ENCODE peak calls at places on chromosomes 5 and 9, in eight cellular contexts. R, H, F, X, N, D, K and T are unnamed samples.

GRCh38 chr5:75142566-75143136 is 90.3 kb upstream of the GCNT4 start:
- DNase-seq in R (no peak), H (no peak), F (no peak), X (no peak), N (no peak), D (no peak), K (no peak), T (no peak)

GRCh38 chr5:75281716-75282465 is 45.2 kb upstream of the ANKRD31 start:
- DNase-seq in R (no peak), H (no peak), F (no peak), X (no peak), N (peak; percentile 89), D (no peak), K (no peak), T (no peak)

GRCh38 chr9:98830554-98830953 is 23.1 kb downstream of the GALNT12 start:
- DNase-seq in R (no peak), H (no peak), F (no peak), X (no peak), N (no peak), D (no peak), K (no peak), T (no peak)

GRCh38 chr5:8633259-8633658 is 764.3 kb downstream of the MTRR start:
- DNase-seq in R (no peak), H (no peak), F (no peak), X (no peak), N (no peak), D (no peak), K (no peak), T (no peak)

GRCh38 chr5:116947691-116948528 is 373.3 kb upstream of the SEMA6A start:
- DNase-seq in R (peak; percentile 49), H (peak; percentile 71), F (peak; percentile 39), X (peak; percentile 88), N (peak; percentile 10), D (no peak), K (peak; percentile 73), T (no peak)

GRCh38 chr5:99973779-99974178 is 561.4 kb upstream of the FAM174A start:
- DNase-seq in R (no peak), H (no peak), F (no peak), X (no peak), N (no peak), D (no peak), K (no peak), T (no peak)

GRCh38 chr5:1564824-1565736 is 41.3 kb upstream of the LPCAT1 start:
- DNase-seq in R (no peak), H (no peak), F (no peak), X (no peak), N (no peak), D (no peak), K (no peak), T (no peak)

GRCh38 chr9:72980600-72981265 is 27.9 kb upstream of the ALDH1A1 start:
- DNase-seq in R (no peak), H (no peak), F (no peak), X (no peak), N (no peak), D (no peak), K (no peak), T (no peak)

GRCh38 chr5:150261231-150261630 is 28.3 kb downstream of the CAMK2A start:
- DNase-seq in R (no peak), H (no peak), F (no peak), X (no peak), N (no peak), D (no peak), K (no peak), T (no peak)

GRCh38 chr9:98192503-98193335 is at the start of gene CORO2A:
- DNase-seq in R (peak; percentile 79), H (peak; percentile 76), F (peak; percentile 69), X (peak; percentile 89), N (no peak), D (peak; percentile 14), K (peak; percentile 69), T (peak; percentile 26)

GRCh38 chr9:75064307-75065025 is 23.5 kb downstream of the NMRK1 start:
- DNase-seq in R (no peak), H (peak; percentile 40), F (no peak), X (no peak), N (no peak), D (no peak), K (no peak), T (no peak)

GRCh38 chr5:76376141-76376900 is 26.8 kb upstream of the IQGAP2 start:
- DNase-seq in R (no peak), H (no peak), F (no peak), X (no peak), N (no peak), D (no peak), K (no peak), T (no peak)

GRCh38 chr9:97744710-97745708 is 47.9 kb upstream of the XPA start:
- DNase-seq in R (no peak), H (no peak), F (no peak), X (no peak), N (no peak), D (no peak), K (no peak), T (no peak)

GRCh38 chr5:154366353-154366752 is 79.4 kb upstream of the SAP30L start:
- DNase-seq in R (no peak), H (peak; percentile 71), F (no peak), X (no peak), N (no peak), D (no peak), K (no peak), T (no peak)

GRCh38 chr9:97938081-97938644 is at the start of gene HEMGN:
- DNase-seq in R (no peak), H (no peak), F (peak; percentile 49), X (no peak), N (no peak), D (no peak), K (peak; percentile 92), T (no peak)

GRCh38 chr9:136978073-136978864 is 965 bp downstream of the PTGDS start:
- DNase-seq in R (peak; percentile 75), H (peak; percentile 76), F (peak; percentile 73), X (no peak), N (no peak), D (peak; percentile 52), K (peak; percentile 59), T (no peak)

GRCh38 chr5:134846641-134846960 is 833 bp downstream of the C5orf24 start:
- DNase-seq in R (no peak), H (peak; percentile 27), F (no peak), X (no peak), N (no peak), D (no peak), K (peak; percentile 50), T (no peak)

GRCh38 chr5:59019078-59019477 is 436.2 kb downstream of the RAB3C start:
- DNase-seq in R (no peak), H (no peak), F (no peak), X (no peak), N (no peak), D (no peak), K (no peak), T (no peak)

GRCh38 chr5:91151947-91152346 is 231.2 kb downstream of the ARRDC3 start:
- DNase-seq in R (peak; percentile 91), H (peak; percentile 97), F (no peak), X (no peak), N (peak; percentile 70), D (no peak), K (no peak), T (peak; percentile 95)

DNA sequence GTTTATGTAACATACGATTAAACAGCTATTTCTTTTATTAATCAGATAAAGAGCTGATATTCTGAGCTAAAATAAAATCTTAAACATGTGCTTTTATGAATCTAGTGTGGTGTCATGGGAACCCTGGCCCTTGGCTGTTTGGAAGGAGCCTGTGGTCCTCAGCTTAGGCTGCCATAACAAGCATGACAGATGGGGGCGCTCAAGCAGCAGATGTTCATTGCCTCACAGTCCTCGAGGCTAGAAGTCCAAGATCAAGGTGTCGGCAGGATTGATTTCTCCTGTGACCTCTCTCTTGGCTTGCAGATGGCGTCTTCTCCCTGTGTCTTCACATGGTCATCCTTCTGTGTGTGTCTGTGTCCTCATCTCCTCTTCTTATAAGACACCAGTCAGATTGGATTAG is 448.2 kb downstream of the GADD45G start:
- DNase-seq in R (no peak), H (no peak), F (no peak), X (no peak), N (no peak), D (no peak), K (peak; percentile 29), T (no peak)
- TF ChIP-seq CTCF in R (no peak), H (no peak), F (no peak), X (no peak), N (peak; percentile 28), D (no peak), K (peak; percentile 70), T (peak; percentile 29)

DNA sequence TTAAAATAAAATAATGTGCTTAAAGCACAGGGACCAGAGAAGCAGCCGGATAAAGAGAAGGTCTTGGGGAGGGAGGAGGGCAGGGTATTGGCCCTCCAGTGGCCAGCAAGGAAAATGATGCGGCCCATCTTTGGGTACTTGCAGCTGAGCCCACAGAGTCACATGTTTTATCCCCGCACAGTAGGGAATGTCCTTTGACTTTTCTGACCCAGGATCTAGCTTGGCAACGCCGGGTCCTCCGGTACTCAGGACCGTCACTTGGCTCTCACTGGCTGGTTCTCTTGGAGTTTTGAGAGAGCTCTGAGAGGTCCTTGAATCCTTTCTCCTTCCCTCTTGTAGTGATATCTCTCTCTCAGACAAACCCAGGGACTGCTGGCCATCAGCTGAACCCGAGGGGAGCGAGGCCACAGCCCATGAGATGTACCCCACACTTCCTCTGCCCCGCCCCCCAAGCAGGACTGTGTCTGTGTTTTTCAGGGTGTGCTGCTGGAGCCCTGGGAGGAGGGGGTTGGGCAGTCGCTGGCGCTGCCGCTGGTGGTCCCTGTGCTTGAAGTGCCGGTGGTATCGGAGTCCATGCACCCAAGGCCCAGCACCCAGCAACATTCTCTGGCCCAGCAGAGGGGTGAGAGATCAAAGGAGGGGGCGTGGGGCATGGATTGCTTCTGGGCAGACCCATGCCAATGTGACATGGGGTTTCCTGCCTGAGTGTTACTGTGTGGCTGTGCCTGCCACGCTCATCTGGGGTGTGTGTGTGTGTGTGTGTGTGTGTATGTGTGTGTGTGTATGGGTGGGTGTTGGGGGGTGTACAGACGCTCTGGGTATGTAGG is 35.5 kb upstream of the HSPA9 start:
- DNase-seq in R (no peak), H (peak; percentile 41), F (no peak), X (no peak), N (no peak), D (peak; percentile 52), K (no peak), T (no peak)
- H3K4me3 ChIP-seq in R (no peak overlapping the region), H (peak overlapping the region; percentile 32), F (no peak overlapping the region), X (no peak overlapping the region), N (no peak overlapping the region), D (no peak overlapping the region), K (no peak overlapping the region), T (peak overlapping the region; percentile 60)

GRCh38 chr5:180848878-180849277 is 12.2 kb downstream of the ZFP62 start:
- DNase-seq in R (no peak), H (no peak), F (no peak), X (no peak), N (no peak), D (no peak), K (no peak), T (no peak)
- TF ChIP-seq CTCF in R (no peak), H (no peak), F (no peak), X (no peak), N (no peak), D (no peak), K (peak; percentile 56), T (no peak)

DNA sequence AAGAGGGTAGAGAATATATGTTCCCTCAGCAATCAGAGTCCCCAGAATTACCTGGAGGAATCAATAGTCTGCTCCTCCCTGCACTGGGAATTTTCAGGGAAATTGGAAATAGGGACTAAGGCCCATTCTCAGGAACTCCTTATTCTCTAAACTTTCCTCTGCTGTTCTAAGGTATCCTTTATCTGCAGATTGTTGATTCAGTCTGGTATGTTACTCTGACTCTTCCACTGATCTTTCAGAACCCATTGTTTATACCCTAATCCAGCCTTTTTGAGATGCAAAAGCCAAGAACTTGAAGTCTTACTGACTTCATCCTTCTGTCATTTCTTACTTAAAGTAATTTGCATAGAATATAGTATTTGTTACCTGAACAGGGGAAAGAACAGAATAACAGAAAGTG is 143.5 kb upstream of the PPP1R2B start:
- DNase-seq in R (no peak), H (no peak), F (no peak), X (no peak), N (no peak), D (no peak), K (no peak), T (no peak)
- H3K4me3 ChIP-seq in R (no peak overlapping the region), H (no peak overlapping the region), F (no peak overlapping the region), X (no peak overlapping the region), N (no peak overlapping the region), D (no peak overlapping the region), K (no peak overlapping the region), T (no peak overlapping the region)